ENCODE peak calls at places on chromosomes 7 and 10, in eight cellular contexts. I is heart right ventricle, T is body of pancreas, K is HCT116, H is cardiac fibroblast, E is uterus, G is fibroblast of mammary gland, Y is dorsolateral prefrontal cortex. O is an unnamed sample.

GRCh38 chr10:50382576-50383023 is 131.3 kb upstream of the ASAH2 start:
- DNase-seq in I (no peak), T (no peak), K (no peak), H (peak), E (no peak), G (peak), Y (no peak), O (no peak)

GRCh38 chr10:110402077-110402416 is 95.7 kb upstream of the DUSP5 start:
- DNase-seq in I (no peak), T (no peak), K (no peak), H (no peak), E (no peak), G (no peak), Y (no peak), O (no peak)

GRCh38 chr7:41696323-41696916 is 6.5 kb downstream of the INHBA start:
- DNase-seq in I (peak), T (peak), K (peak), H (peak), E (peak), G (peak), Y (no peak), O (peak)

GRCh38 chr7:41659539-41659938 is 43.4 kb downstream of the INHBA start:
- DNase-seq in I (no peak), T (no peak), K (no peak), H (no peak), E (no peak), G (no peak), Y (no peak), O (no peak)

GRCh38 chr7:103605640-103606039 is 159.6 kb upstream of the SLC26A5 start:
- DNase-seq in I (no peak), T (no peak), K (no peak), H (no peak), E (no peak), G (no peak), Y (no peak), O (no peak)

GRCh38 chr10:102773986-102774385 is 30.2 kb downstream of the WBP1L start:
- DNase-seq in I (peak), T (no peak), K (no peak), H (peak), E (no peak), G (peak), Y (no peak), O (no peak)

GRCh38 chr10:121522841-121523240 is 75.4 kb downstream of the FGFR2 start:
- DNase-seq in I (no peak), T (no peak), K (no peak), H (no peak), E (no peak), G (no peak), Y (no peak), O (no peak)

GRCh38 chr10:92238586-92239098 is 52.2 kb downstream of the CPEB3 start:
- DNase-seq in I (no peak), T (peak), K (no peak), H (peak), E (peak), G (peak), Y (peak), O (peak)

GRCh38 chr10:47414227-47414592 is 30.1 kb upstream of the ZNF488 start:
- DNase-seq in I (no peak), T (no peak), K (no peak), H (no peak), E (no peak), G (no peak), Y (no peak), O (no peak)

GRCh38 chr10:119205926-119206602 is 1.3 kb upstream of the GRK5 start:
- DNase-seq in I (peak), T (no peak), K (no peak), H (no peak), E (no peak), G (no peak), Y (peak), O (no peak)

GRCh38 chr10:64110079-64110478 is 588.9 kb downstream of the REEP3 start:
- DNase-seq in I (no peak), T (no peak), K (no peak), H (no peak), E (no peak), G (no peak), Y (no peak), O (no peak)

GRCh38 chr7:70618020-70618551 is 513.9 kb upstream of the GALNT17 start:
- DNase-seq in I (peak), T (no peak), K (no peak), H (no peak), E (no peak), G (no peak), Y (no peak), O (no peak)

GRCh38 chr10:97538401-97538800 is 34.2 kb upstream of the ANKRD2 start:
- DNase-seq in I (no peak), T (no peak), K (no peak), H (peak), E (no peak), G (peak), Y (no peak), O (peak)

GRCh38 chr10:88108115-88108610 is 244.7 kb downstream of the PTEN start:
- DNase-seq in I (peak), T (no peak), K (peak), H (no peak), E (no peak), G (no peak), Y (no peak), O (peak)

GRCh38 chr7:17130281-17131059 is 168.0 kb upstream of the AHR start:
- DNase-seq in I (no peak), T (no peak), K (peak), H (peak), E (no peak), G (peak), Y (no peak), O (peak)

GRCh38 chr10:69669408-69669807 is 39.4 kb downstream of the FAM241B start:
- DNase-seq in I (no peak), T (no peak), K (no peak), H (no peak), E (no peak), G (no peak), Y (no peak), O (no peak)

GRCh38 chr7:43658718-43659548 is 70.4 kb downstream of the COA1 start:
- DNase-seq in I (no peak), T (no peak), K (no peak), H (peak), E (no peak), G (peak), Y (no peak), O (peak)

GRCh38 chr7:8442814-8443304 is 9.4 kb downstream of the NXPH1 start:
- DNase-seq in I (peak), T (peak), K (no peak), H (peak), E (no peak), G (peak), Y (no peak), O (peak)

GRCh38 chr7:2095533-2095932 is 137.2 kb downstream of the MAD1L1 start:
- DNase-seq in I (no peak), T (no peak), K (no peak), H (no peak), E (no peak), G (no peak), Y (no peak), O (no peak)

GRCh38 chr7:69204936-69205335 is 393.3 kb upstream of the AUTS2 start:
- DNase-seq in I (no peak), T (no peak), K (no peak), H (no peak), E (no peak), G (peak), Y (no peak), O (no peak)

GRCh38 chr10:72087969-72088878 is at the start of gene SPOCK2:
- DNase-seq in I (no peak), T (no peak), K (no peak), H (no peak), E (no peak), G (no peak), Y (peak), O (peak)

GRCh38 chr7:143352506-143353130 is 9.9 kb downstream of the FAM131B start:
- DNase-seq in I (no peak), T (no peak), K (no peak), H (no peak), E (no peak), G (no peak), Y (no peak), O (no peak)

GRCh38 chr7:42858570-42858969 is 53.3 kb downstream of the C7orf25 start:
- DNase-seq in I (no peak), T (no peak), K (no peak), H (peak), E (no peak), G (peak), Y (no peak), O (peak)

GRCh38 chr7:47557317-47557985 is 24.5 kb downstream of the TNS3 start:
- DNase-seq in I (no peak), T (no peak), K (no peak), H (peak), E (peak), G (peak), Y (no peak), O (no peak)

GRCh38 chr10:43653746-43654145 is 5.1 kb upstream of the ZNF32 start:
- DNase-seq in I (no peak), T (no peak), K (no peak), H (peak), E (no peak), G (peak), Y (no peak), O (no peak)

GRCh38 chr10:132839061-132839460 is 53.1 kb upstream of the NKX6-2 start:
- DNase-seq in I (no peak), T (no peak), K (no peak), H (no peak), E (no peak), G (no peak), Y (no peak), O (no peak)

GRCh38 chr7:95828824-95829428 is 56.6 kb downstream of the DYNC1I1 start:
- DNase-seq in I (no peak), T (no peak), K (no peak), H (no peak), E (no peak), G (no peak), Y (no peak), O (no peak)

GRCh38 chr7:41573881-41574280 is 129.0 kb downstream of the INHBA start:
- DNase-seq in I (no peak), T (no peak), K (no peak), H (no peak), E (no peak), G (no peak), Y (no peak), O (no peak)

GRCh38 chr10:132833421-132834111 is 47.6 kb upstream of the NKX6-2 start:
- DNase-seq in I (no peak), T (no peak), K (no peak), H (no peak), E (no peak), G (no peak), Y (no peak), O (no peak)

GRCh38 chr10:13219685-13220670 is 14.2 kb downstream of the UCMA start:
- DNase-seq in I (no peak), T (no peak), K (peak), H (no peak), E (no peak), G (no peak), Y (no peak), O (peak)
- TF ChIP-seq CTCF in I (no peak), T (no peak), K (peak), H (no peak), E (no peak), G (no peak), Y (no peak), O (peak)

DNA sequence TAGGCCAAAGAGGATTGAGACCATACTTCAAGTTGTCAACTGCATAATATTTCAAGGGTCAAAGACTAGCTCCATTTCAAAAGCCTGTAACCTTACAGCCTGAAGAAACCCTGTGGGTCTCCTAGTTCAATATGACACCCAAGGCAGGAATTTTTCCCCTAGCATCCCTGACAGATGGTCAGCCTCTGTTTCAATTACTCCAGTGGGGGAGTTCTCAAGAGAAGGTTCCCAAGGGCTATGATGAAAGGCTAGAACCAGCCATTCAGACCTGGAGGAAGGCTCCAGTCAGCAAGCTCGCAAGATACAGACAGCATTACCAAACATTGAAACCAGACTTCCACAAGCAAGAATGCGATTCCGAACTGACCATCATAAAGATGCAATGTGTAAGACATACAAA is 1.6 kb downstream of the HTR7 start:
- DNase-seq in I (no peak), T (no peak), K (no peak), H (peak), E (no peak), G (peak), Y (no peak), O (no peak)
- H3K4me3 ChIP-seq in I (no peak), T (no peak), K (peak), H (peak), E (no peak), G (peak), Y (no peak), O (peak)

GRCh38 chr7:107966701-107967100 is 36.3 kb downstream of the LAMB1 start:
- DNase-seq in I (peak), T (no peak), K (no peak), H (peak), E (no peak), G (peak), Y (peak), O (peak)
- TF ChIP-seq CTCF in I (no peak), T (no peak), K (no peak), H (peak), E (no peak), G (no peak), Y (no peak), O (peak)

DNA sequence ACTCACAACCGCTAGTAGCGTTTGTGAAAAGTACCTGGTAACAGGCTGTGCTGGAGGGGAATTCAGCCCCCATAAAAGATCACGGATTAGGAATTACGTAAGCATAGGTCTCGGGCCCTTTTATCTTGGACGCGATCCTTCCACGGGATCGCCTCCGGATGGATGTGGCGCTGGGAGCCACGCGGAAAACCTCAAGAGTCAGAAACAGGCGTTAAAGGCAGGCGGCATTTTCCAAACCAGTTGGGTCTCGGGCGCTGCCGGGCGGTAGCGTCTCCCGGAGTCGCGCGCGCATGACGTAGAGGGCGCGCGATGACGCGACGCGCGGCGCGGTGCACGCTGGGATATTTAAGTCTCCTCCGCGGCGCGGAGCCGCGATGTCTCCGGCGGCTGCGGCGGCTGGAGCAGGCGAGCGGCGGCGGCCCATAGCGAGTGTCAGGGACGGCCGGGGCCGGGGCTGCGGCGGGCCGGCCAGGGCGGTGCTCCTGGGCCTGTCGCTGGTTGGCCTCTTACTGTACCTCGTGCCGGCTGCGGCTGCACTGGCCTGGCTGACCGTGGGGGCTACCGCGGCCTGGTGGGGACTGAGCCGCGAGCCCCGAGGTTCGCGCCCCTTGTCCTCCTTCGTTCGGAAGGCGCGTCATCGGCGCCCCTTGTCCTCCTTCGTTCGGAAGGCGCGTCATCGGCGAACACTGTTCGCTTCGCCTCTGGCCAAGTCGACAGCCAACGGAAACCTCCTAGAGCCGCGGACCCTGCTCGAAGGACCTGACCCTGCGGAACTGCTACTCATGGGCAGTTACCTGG is at the start of gene POM121:
- DNase-seq in I (peak), T (peak), K (peak), H (peak), E (peak), G (peak), Y (peak), O (peak)
- H3K4me3 ChIP-seq in I (peak), T (peak), K (peak), H (peak), E (peak), G (peak), Y (peak), O (peak)

GRCh38 chr10:15244635-15245197 is 76.2 kb upstream of the NMT2 start:
- DNase-seq in I (no peak), T (no peak), K (no peak), H (no peak), E (no peak), G (no peak), Y (no peak), O (no peak)

DNA sequence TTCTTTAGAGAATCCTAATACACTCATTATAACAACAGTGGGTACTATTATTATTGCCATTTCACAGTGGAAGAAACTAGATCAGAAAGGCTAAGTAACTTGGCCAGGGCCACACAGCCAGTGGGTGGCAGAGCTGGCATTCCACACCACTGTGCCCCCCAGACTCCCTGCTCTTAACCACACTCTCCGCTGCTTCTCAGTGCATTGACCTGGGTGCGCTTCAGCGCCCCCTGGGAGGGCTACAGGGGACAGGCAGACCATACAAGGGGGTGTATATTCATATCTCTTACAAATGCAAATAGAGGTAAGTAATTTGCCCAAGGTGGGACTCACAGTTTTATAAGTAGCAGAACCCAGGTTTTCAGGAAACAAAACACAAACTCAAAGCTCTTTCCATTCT is 77.0 kb upstream of the NMT2 start:
- DNase-seq in I (no peak), T (no peak), K (peak), H (no peak), E (no peak), G (no peak), Y (no peak), O (no peak)
- TF ChIP-seq CTCF in I (peak), T (no peak), K (peak), H (peak), E (no peak), G (peak), Y (no peak), O (no peak)

DNA sequence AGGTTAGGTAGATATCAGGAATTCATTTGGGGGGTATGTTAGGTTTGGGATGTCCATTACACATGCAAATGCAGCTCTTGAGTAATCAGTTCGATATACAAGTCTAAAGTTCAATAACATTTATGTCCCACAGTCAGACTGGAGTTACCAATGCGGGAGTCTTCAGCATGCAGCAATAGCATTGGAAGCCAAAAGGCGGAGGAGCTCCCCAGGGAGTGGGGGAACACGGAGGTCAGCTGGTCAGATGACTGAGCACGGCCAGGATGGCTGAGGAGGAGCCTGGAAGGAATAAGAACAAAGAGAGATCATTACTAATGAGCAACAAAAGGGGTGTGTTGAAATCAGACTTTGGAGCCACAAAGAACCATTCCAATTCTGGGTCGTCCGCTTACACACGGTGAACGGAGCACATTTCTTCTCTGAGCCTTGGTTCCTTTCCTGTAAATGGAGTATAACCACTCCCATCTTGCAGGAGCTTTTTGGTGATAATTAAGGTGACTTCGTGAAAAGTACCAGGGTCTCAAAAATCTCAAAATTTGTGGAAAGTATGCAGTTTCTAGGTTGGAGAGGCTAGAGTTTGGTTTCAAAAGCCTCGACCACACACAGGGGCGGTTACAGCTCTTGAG is 472 bp upstream of the ZNF22 start:
- DNase-seq in I (peak), T (no peak), K (no peak), H (peak), E (peak), G (peak), Y (no peak), O (no peak)
- H3K4me3 ChIP-seq in I (no peak), T (no peak), K (peak), H (peak), E (peak), G (peak), Y (peak), O (peak)

GRCh38 chr7:34723338-34723737 is 65.3 kb downstream of the NPSR1 start:
- DNase-seq in I (no peak), T (no peak), K (no peak), H (no peak), E (no peak), G (no peak), Y (no peak), O (no peak)

GRCh38 chr7:34720289-34720688 is 62.3 kb downstream of the NPSR1 start:
- DNase-seq in I (no peak), T (no peak), K (no peak), H (no peak), E (no peak), G (no peak), Y (no peak), O (no peak)

GRCh38 chr7:34723866-34724490 is 66.0 kb downstream of the NPSR1 start:
- DNase-seq in I (no peak), T (no peak), K (no peak), H (no peak), E (no peak), G (no peak), Y (no peak), O (no peak)

GRCh38 chr7:34719651-34720050 is 61.6 kb downstream of the NPSR1 start:
- DNase-seq in I (no peak), T (no peak), K (no peak), H (no peak), E (no peak), G (no peak), Y (no peak), O (no peak)

GRCh38 chr7:34718867-34719266 is 60.8 kb downstream of the NPSR1 start:
- DNase-seq in I (no peak), T (no peak), K (no peak), H (no peak), E (no peak), G (no peak), Y (no peak), O (no peak)
- TF ChIP-seq CTCF in I (no peak), T (no peak), K (no peak), H (no peak), E (no peak), G (no peak), Y (no peak), O (no peak)